ENCODE peak calls at places on chromosomes 4 and X, in ten cellular contexts. D, Z, Y, N, P, Q, A, M, L and G are unnamed samples.

GRCh38 chr4:7327341-7327885 is 107.3 kb downstream of the PSAPL1 start:
- DNase-seq in Z (peak), L (no peak), A (no peak), Q (no peak), N (no peak), D (no peak), Y (no peak), P (no peak), M (no peak), G (no peak)

GRCh38 chr4:33722254-33722653 is 2522.1 kb downstream of the ARAP2 start:
- DNase-seq in N (peak), P (no peak), Q (no peak), D (no peak), L (no peak), Y (no peak), Z (no peak), A (no peak), M (no peak), G (peak)

GRCh38 chr4:170420255-170420693 is 330.5 kb upstream of the AADAT start:
- DNase-seq in D (no peak), N (no peak), Y (no peak), Z (no peak), M (no peak), L (no peak), P (peak), A (no peak), Q (peak), G (no peak)

GRCh38 chrX:11341274-11342256 is 48.4 kb downstream of the AMELX start:
- DNase-seq in Y (peak), L (no peak), A (peak), N (peak), Q (peak), Z (peak), D (no peak), M (peak), P (peak), G (peak)

GRCh38 chr4:133147922-133148689 is 988 bp upstream of the PCDH10 start:
- DNase-seq in P (no peak), Y (no peak), Z (no peak), Q (no peak), A (no peak), N (peak), D (peak), M (no peak), L (no peak), G (peak)

GRCh38 chrX:397575-397974 is 10.9 kb upstream of the PPP2R3B start:
- DNase-seq in Y (peak), L (no peak), Q (no peak), A (no peak), M (peak), N (peak), D (peak), Z (peak), P (no peak), G (peak)

GRCh38 chr4:44651425-44651824 is at the start of gene YIPF7:
- DNase-seq in Y (no peak), Z (no peak), N (no peak), M (no peak), D (no peak), A (no peak), L (no peak), P (no peak), Q (no peak), G (no peak)

GRCh38 chrX:19728915-19729314 is 158.5 kb downstream of the SH3KBP1 start:
- DNase-seq in L (no peak), N (peak), P (no peak), Q (no peak), M (no peak), D (no peak), Y (no peak), Z (no peak), A (no peak), G (no peak)

GRCh38 chr4:26412381-26413372 is 77.6 kb downstream of the CCKAR start:
- DNase-seq in N (no peak), A (no peak), D (no peak), Q (no peak), Y (peak), M (peak), L (no peak), Z (peak), P (no peak), G (no peak)

GRCh38 chrX:130669233-130669632 is 233.8 kb downstream of the ENOX2 start:
- DNase-seq in P (no peak), A (no peak), Z (no peak), L (peak), Y (no peak), D (no peak), N (peak), Q (no peak), M (no peak), G (peak)

GRCh38 chr4:38400946-38401345 is 263.1 kb upstream of the KLF3 start:
- DNase-seq in M (no peak), N (peak), Z (no peak), P (no peak), A (no peak), D (no peak), Y (no peak), Q (no peak), L (no peak), G (no peak)

GRCh38 chrX:70908541-70908940 is at the start of gene TEX11:
- DNase-seq in Z (no peak), M (no peak), L (no peak), Q (no peak), A (no peak), Y (no peak), D (no peak), N (no peak), P (no peak), G (no peak)

GRCh38 chr4:129561886-129562285 is 465.9 kb downstream of the C4orf33 start:
- DNase-seq in A (no peak), P (no peak), Q (no peak), N (no peak), M (no peak), Y (no peak), D (no peak), L (no peak), Z (no peak), G (peak)

GRCh38 chr4:26325191-26325590 is 4.4 kb downstream of the RBPJ start:
- DNase-seq in D (no peak), Z (no peak), M (no peak), L (no peak), A (peak), Y (no peak), N (peak), Q (no peak), P (peak), G (peak)

GRCh38 chr4:19675172-19675811 is 576.4 kb upstream of the SLIT2 start:
- DNase-seq in P (no peak), L (no peak), D (no peak), A (no peak), Q (no peak), Y (no peak), Z (no peak), M (no peak), N (peak), G (no peak)

GRCh38 chr4:48342559-48342878 is 1.2 kb downstream of the SLAIN2 start:
- DNase-seq in A (peak), N (no peak), P (peak), Y (no peak), Q (no peak), L (no peak), Z (no peak), M (no peak), D (no peak), G (peak)

GRCh38 chr4:175951794-175952193 is 113.8 kb upstream of the WDR17 start:
- DNase-seq in D (no peak), P (no peak), L (no peak), M (no peak), A (no peak), Z (no peak), N (no peak), Y (no peak), Q (no peak), G (peak)

GRCh38 chr4:2366252-2367192 is 51.9 kb downstream of the ZFYVE28 start:
- DNase-seq in M (peak), L (no peak), A (no peak), N (no peak), Q (no peak), Z (no peak), D (no peak), P (no peak), Y (no peak), G (no peak)

GRCh38 chrX:140057001-140057411 is 91.7 kb upstream of the CXorf66 start:
- DNase-seq in N (peak), M (peak), Y (peak), L (peak), A (peak), D (peak), Q (peak), P (peak), Z (peak), G (peak)

GRCh38 chr4:185186769-185187168 is 17.0 kb downstream of the CFAP97 start:
- DNase-seq in M (no peak), Z (no peak), Q (no peak), D (no peak), Y (no peak), N (no peak), A (no peak), L (no peak), P (no peak), G (no peak)

GRCh38 chr4:182510836-182511235 is 267.6 kb downstream of the TENM3 start:
- DNase-seq in Q (no peak), A (no peak), P (no peak), D (no peak), M (no peak), Y (no peak), L (no peak), N (no peak), Z (no peak), G (no peak)

GRCh38 chr4:1711055-1711905 is 839 bp downstream of the SLBP start:
- DNase-seq in Y (peak), Q (no peak), M (peak), A (peak), P (peak), N (peak), L (no peak), Z (peak), D (no peak), G (peak)

GRCh38 chrX:12919051-12919450 is 12.6 kb downstream of the TLR8 start:
- DNase-seq in Z (no peak), A (no peak), Y (no peak), D (no peak), M (no peak), Q (no peak), N (no peak), L (no peak), P (no peak), G (no peak)

GRCh38 chrX:43595931-43596330 is 60.2 kb upstream of the MAOA start:
- DNase-seq in L (no peak), Q (no peak), Y (no peak), N (no peak), A (no peak), D (no peak), M (no peak), Z (no peak), P (no peak), G (no peak)

GRCh38 chr4:183355405-183355804 is 33.2 kb upstream of the CLDN24 start:
- DNase-seq in M (no peak), Y (no peak), D (peak), Z (no peak), Q (no peak), L (peak), N (peak), A (no peak), P (no peak), G (peak)

GRCh38 chrX:151776113-151776790 is 41.7 kb downstream of the CNGA2 start:
- DNase-seq in P (no peak), Z (peak), M (no peak), D (no peak), A (no peak), Q (no peak), N (no peak), Y (no peak), L (no peak), G (no peak)

GRCh38 chrX:13506574-13506973 is 62.8 kb upstream of the EGFL6 start:
- DNase-seq in Z (peak), Y (peak), Q (no peak), D (peak), N (peak), A (peak), L (peak), M (peak), P (peak), G (peak)

GRCh38 chrX:151879856-151880255 is 32.8 kb upstream of the MAGEA4 start:
- DNase-seq in A (no peak), L (no peak), N (no peak), M (no peak), Q (no peak), Y (no peak), Z (no peak), P (no peak), D (no peak), G (no peak)

GRCh38 chr4:62528874-62529273 is 1328.7 kb downstream of the ADGRL3 start:
- DNase-seq in D (no peak), Q (no peak), N (no peak), Z (no peak), Y (no peak), A (no peak), P (no peak), L (no peak), M (no peak), G (no peak)

GRCh38 chr4:86242677-86243076 is 117.2 kb downstream of the MAPK10 start:
- DNase-seq in N (no peak), D (no peak), Z (no peak), L (no peak), A (no peak), M (no peak), Y (no peak), Q (no peak), P (no peak), G (no peak)

GRCh38 chr4:151801547-151802516 is 41.0 kb upstream of the GATB start:
- DNase-seq in N (peak), M (peak), L (no peak), Z (no peak), Y (no peak), A (peak), Q (no peak), P (peak), D (no peak), G (peak)